ENCODE peak calls at places on chromosomes 1 and 21, in five cellular contexts. B, T, J, X and K are unnamed samples.

GRCh38 chr1:82273816-82274215 is 473.1 kb downstream of the ADGRL2 start:
- DNase-seq in B (no peak), T (no peak), J (no peak), X (no peak), K (no peak)

GRCh38 chr21:44959376-44960091 is 19.7 kb downstream of the SLX9 start:
- DNase-seq in B (no peak), T (no peak), J (no peak), X (no peak), K (no peak)

GRCh38 chr1:185864889-185865288 is 130.7 kb downstream of the HMCN1 start:
- DNase-seq in B (no peak), T (peak; percentile 56), J (no peak), X (no peak), K (no peak)

GRCh38 chr1:24886241-24886640 is 43.8 kb downstream of the RUNX3 start:
- DNase-seq in B (no peak), T (no peak), J (no peak), X (no peak), K (no peak)

GRCh38 chr21:39332175-39332574 is 16.7 kb downstream of the HMGN1 start:
- DNase-seq in B (no peak), T (no peak), J (no peak), X (no peak), K (no peak)

GRCh38 chr21:44272231-44272858 is 10.6 kb upstream of the DNMT3L start:
- DNase-seq in B (no peak), T (no peak), J (no peak), X (no peak), K (no peak)

GRCh38 chr21:34707876-34708325 is 39.1 kb downstream of the CLIC6 start:
- DNase-seq in B (no peak), T (no peak), J (no peak), X (peak; percentile 83), K (peak; percentile 85)

GRCh38 chr21:33893917-33894316 is 21.7 kb downstream of the ATP5PO start:
- DNase-seq in B (no peak), T (no peak), J (no peak), X (no peak), K (no peak)

GRCh38 chr1:234062166-234062565 is 157.7 kb downstream of the SLC35F3 start:
- DNase-seq in B (no peak), T (no peak), J (no peak), X (no peak), K (no peak)

GRCh38 chr1:162405800-162406199 is 6.1 kb downstream of the SH2D1B start:
- DNase-seq in B (no peak), T (no peak), J (peak; percentile 22), X (no peak), K (no peak)

GRCh38 chr21:46191686-46192575 is 7.7 kb upstream of the SPATC1L start:
- DNase-seq in B (no peak), T (no peak), J (no peak), X (no peak), K (no peak)

GRCh38 chr1:113146242-113147072 is 73.5 kb downstream of the LRIG2 start:
- DNase-seq in B (no peak), T (peak; percentile 29), J (no peak), X (no peak), K (peak; percentile 9)

GRCh38 chr1:17250601-17251000 is 1.7 kb downstream of the PADI3 start:
- DNase-seq in B (no peak), T (no peak), J (peak; percentile 6), X (no peak), K (no peak)